ENCODE peak calls at places on chromosomes 6 and 20, in eight cellular contexts. Q is SK-N-SH, S is A549, C is IMR-90, O is HepG2, E is GM12878, W is K562, N is H1. V is an unnamed sample.

GRCh38 chr20:25009218-25010145 is 16.9 kb upstream of the APMAP start:
- DNase-seq in Q (no peak), S (no peak), C (no peak), O (no peak), E (no peak), W (no peak), N (no peak), V (no peak)

GRCh38 chr6:19892250-19892649 is 55.1 kb downstream of the ID4 start:
- DNase-seq in Q (no peak), S (no peak), C (no peak), O (no peak), E (no peak), W (no peak), N (no peak), V (peak)

GRCh38 chr6:134046054-134046453 is 6.4 kb downstream of the SLC2A12 start:
- DNase-seq in Q (no peak), S (no peak), C (no peak), O (no peak), E (no peak), W (no peak), N (no peak), V (no peak)

GRCh38 chr6:1665214-1665613 is 55.5 kb downstream of the FOXC1 start:
- DNase-seq in Q (no peak), S (no peak), C (no peak), O (no peak), E (peak), W (no peak), N (no peak), V (no peak)

GRCh38 chr6:135817035-135817434 is 34.5 kb upstream of the PDE7B start:
- DNase-seq in Q (no peak), S (no peak), C (no peak), O (no peak), E (no peak), W (no peak), N (no peak), V (no peak)

GRCh38 chr20:63505723-63506122 is 6.8 kb upstream of the EEF1A2 start:
- DNase-seq in Q (no peak), S (no peak), C (no peak), O (no peak), E (no peak), W (no peak), N (no peak), V (no peak)

GRCh38 chr20:51660741-51661608 is 107.2 kb downstream of the ATP9A start:
- DNase-seq in Q (peak), S (no peak), C (peak), O (no peak), E (no peak), W (no peak), N (no peak), V (peak)

GRCh38 chr6:35736293-35736894 is 438 bp upstream of the ARMC12 start:
- DNase-seq in Q (peak), S (peak), C (peak), O (peak), E (no peak), W (peak), N (peak), V (no peak)

GRCh38 chr6:123380257-123380656 is 256.5 kb downstream of the TRDN start:
- DNase-seq in Q (peak), S (no peak), C (no peak), O (peak), E (no peak), W (peak), N (no peak), V (no peak)

GRCh38 chr6:123022980-123023379 is 26.9 kb downstream of the CLVS2 start:
- DNase-seq in Q (no peak), S (no peak), C (no peak), O (no peak), E (no peak), W (no peak), N (no peak), V (no peak)

GRCh38 chr6:149335924-149336323 is 18.4 kb downstream of the TAB2 start:
- DNase-seq in Q (no peak), S (no peak), C (peak), O (no peak), E (no peak), W (no peak), N (no peak), V (peak)

GRCh38 chr6:42387336-42387735 is 64.4 kb downstream of the TRERF1 start:
- DNase-seq in Q (no peak), S (no peak), C (no peak), O (no peak), E (no peak), W (no peak), N (no peak), V (no peak)

GRCh38 chr6:73710470-73710869 is 14.5 kb downstream of the CD109 start:
- DNase-seq in Q (no peak), S (no peak), C (peak), O (peak), E (no peak), W (peak), N (no peak), V (peak)

GRCh38 chr20:36277546-36277945 is 28.6 kb upstream of the DLGAP4 start:
- DNase-seq in Q (no peak), S (no peak), C (no peak), O (no peak), E (no peak), W (no peak), N (peak), V (no peak)

GRCh38 chr6:142682985-142683384 is 262.0 kb downstream of the HIVEP2 start:
- DNase-seq in Q (no peak), S (no peak), C (no peak), O (no peak), E (no peak), W (no peak), N (no peak), V (no peak)

GRCh38 chr6:142679907-142680306 is 265.1 kb downstream of the HIVEP2 start:
- DNase-seq in Q (no peak), S (no peak), C (no peak), O (no peak), E (no peak), W (no peak), N (no peak), V (no peak)

GRCh38 chr6:142681099-142681498 is 263.9 kb downstream of the HIVEP2 start:
- DNase-seq in Q (no peak), S (no peak), C (no peak), O (no peak), E (no peak), W (no peak), N (no peak), V (no peak)

GRCh38 chr6:142683688-142684087 is 261.3 kb downstream of the HIVEP2 start:
- DNase-seq in Q (no peak), S (no peak), C (no peak), O (no peak), E (no peak), W (no peak), N (no peak), V (no peak)

GRCh38 chr6:142680308-142680707 is 264.7 kb downstream of the HIVEP2 start:
- DNase-seq in Q (no peak), S (no peak), C (no peak), O (no peak), E (no peak), W (no peak), N (no peak), V (no peak)
- TF ChIP-seq RAD21 in Q (no peak), S (no peak), C (no peak), O (no peak), E (no peak), W (no peak), N (no peak), V (no peak)

GRCh38 chr20:48622421-48622820 is 205.4 kb downstream of the PREX1 start:
- DNase-seq in Q (no peak), S (no peak), C (no peak), O (no peak), E (no peak), W (no peak), N (no peak), V (no peak)
- TF ChIP-seq RAD21 in Q (no peak), S (no peak), C (no peak), O (no peak), E (no peak), W (no peak), N (no peak), V (no peak)

GRCh38 chr6:43874814-43875590 is 105.0 kb downstream of the VEGFA start:
- DNase-seq in Q (no peak), S (no peak), C (no peak), O (no peak), E (no peak), W (no peak), N (no peak), V (no peak)

GRCh38 chr6:43876602-43877001 is 106.6 kb downstream of the VEGFA start:
- DNase-seq in Q (no peak), S (no peak), C (no peak), O (no peak), E (no peak), W (no peak), N (no peak), V (no peak)

GRCh38 chr6:43875849-43876572 is 106.0 kb downstream of the VEGFA start:
- DNase-seq in Q (no peak), S (no peak), C (no peak), O (no peak), E (no peak), W (no peak), N (no peak), V (no peak)

GRCh38 chr6:43871933-43872332 is 101.9 kb downstream of the VEGFA start:
- DNase-seq in Q (no peak), S (no peak), C (no peak), O (no peak), E (no peak), W (no peak), N (no peak), V (no peak)

GRCh38 chr6:43873806-43874714 is 104.0 kb downstream of the VEGFA start:
- DNase-seq in Q (no peak), S (no peak), C (no peak), O (peak), E (no peak), W (no peak), N (no peak), V (no peak)
- TF ChIP-seq RAD21 in Q (no peak), S (no peak), C (no peak), O (no peak), E (no peak), W (no peak), N (no peak), V (no peak)

GRCh38 chr6:71045296-71045695 is 88.4 kb upstream of the B3GAT2 start:
- DNase-seq in Q (no peak), S (no peak), C (no peak), O (no peak), E (no peak), W (no peak), N (no peak), V (no peak)
- TF ChIP-seq RAD21 in Q (no peak), S (no peak), C (no peak), O (no peak), E (no peak), W (no peak), N (no peak), V (no peak)

DNA sequence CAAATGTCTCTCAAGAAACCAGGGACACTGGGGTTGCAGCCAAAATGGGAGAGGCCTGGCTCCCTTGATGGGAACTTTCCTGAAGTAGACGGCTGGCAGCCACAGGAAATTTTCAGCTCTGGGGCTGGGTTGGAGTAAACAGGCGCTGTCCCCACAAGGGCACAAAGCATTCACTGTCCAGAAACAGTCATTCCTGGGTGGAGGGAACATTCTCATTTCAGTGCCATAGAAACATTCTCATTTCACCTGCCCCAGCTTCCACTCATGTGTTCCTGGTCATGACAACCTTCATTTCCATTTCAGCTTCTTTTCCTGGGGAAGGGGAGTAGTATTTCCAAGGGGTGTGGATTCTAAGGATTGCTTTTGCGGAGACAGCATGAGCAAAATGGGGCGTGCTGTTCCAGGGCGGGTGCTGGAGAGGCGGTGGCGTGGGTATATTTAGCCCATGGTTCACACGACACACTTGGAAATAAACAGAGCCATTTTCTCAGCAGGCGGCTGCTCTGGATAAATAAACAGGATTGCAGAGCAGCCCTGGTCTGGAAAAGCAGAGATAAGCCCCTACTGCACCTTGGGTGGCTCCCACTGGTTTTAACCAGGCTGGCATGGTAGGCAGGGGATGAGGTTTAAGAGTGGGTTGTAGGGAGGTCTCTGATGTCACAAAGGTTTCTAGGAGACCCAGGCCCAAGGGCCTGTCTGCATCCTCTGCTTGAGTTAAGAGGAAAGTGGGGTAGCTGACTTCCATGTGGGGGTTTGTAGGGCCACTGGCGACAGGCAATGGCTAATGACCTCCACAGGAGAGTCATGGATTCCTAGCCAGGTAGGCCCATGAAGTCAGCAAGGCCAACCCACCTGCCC is 32.9 kb downstream of the COX4I2 start:
- DNase-seq in Q (no peak), S (no peak), C (peak), O (no peak), E (no peak), W (peak), N (no peak), V (no peak)
- TF ChIP-seq RAD21 in Q (no peak), S (no peak), C (no peak), O (no peak), E (no peak), W (no peak), N (no peak), V (no peak)

GRCh38 chr20:59123677-59124060 is 40.0 kb upstream of the ZNF831 start:
- DNase-seq in Q (no peak), S (no peak), C (no peak), O (no peak), E (no peak), W (no peak), N (no peak), V (no peak)
- TF ChIP-seq RAD21 in Q (no peak), S (no peak), C (no peak), O (no peak), E (no peak), W (no peak), N (no peak), V (no peak)

DNA sequence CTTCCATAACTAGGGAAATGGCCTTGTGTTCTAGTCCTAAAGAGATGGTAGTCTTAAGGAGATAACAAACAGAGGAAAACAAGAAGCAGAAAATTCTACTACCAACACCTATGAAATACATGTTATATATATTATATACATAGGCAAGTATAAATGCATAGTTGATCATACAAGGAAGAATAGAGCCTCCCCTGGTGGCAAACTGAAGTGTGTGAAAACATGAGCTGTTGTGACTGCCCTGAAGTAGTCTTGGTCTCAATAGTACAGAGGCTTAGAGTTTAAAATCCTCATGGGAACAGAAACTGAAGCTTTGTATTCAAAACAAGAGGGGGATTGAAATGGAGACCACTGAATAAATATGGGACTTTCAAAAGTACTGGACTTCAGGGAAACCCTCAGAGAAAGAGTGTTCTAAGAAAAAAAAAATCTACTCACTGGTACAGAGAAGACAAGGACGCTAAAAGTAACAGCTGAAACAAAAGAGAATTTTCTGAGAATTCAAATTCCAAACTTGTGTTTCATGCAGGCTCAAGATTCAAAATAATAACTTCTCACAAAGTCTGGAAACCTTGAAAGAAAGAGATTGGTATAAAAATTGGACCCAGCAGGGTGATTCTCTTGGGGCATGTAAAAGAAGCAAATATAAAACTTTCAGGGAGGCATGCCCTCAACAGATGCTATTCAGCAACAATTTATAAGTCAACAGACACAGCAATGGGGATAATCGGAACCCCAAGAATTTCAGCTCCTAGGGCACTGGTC is 59.7 kb upstream of the SAMD3 start:
- DNase-seq in Q (peak), S (no peak), C (peak), O (peak), E (no peak), W (peak), N (no peak), V (peak)
- TF ChIP-seq RAD21 in Q (peak), S (no peak), C (peak), O (no peak), E (peak), W (peak), N (peak), V (peak)

DNA sequence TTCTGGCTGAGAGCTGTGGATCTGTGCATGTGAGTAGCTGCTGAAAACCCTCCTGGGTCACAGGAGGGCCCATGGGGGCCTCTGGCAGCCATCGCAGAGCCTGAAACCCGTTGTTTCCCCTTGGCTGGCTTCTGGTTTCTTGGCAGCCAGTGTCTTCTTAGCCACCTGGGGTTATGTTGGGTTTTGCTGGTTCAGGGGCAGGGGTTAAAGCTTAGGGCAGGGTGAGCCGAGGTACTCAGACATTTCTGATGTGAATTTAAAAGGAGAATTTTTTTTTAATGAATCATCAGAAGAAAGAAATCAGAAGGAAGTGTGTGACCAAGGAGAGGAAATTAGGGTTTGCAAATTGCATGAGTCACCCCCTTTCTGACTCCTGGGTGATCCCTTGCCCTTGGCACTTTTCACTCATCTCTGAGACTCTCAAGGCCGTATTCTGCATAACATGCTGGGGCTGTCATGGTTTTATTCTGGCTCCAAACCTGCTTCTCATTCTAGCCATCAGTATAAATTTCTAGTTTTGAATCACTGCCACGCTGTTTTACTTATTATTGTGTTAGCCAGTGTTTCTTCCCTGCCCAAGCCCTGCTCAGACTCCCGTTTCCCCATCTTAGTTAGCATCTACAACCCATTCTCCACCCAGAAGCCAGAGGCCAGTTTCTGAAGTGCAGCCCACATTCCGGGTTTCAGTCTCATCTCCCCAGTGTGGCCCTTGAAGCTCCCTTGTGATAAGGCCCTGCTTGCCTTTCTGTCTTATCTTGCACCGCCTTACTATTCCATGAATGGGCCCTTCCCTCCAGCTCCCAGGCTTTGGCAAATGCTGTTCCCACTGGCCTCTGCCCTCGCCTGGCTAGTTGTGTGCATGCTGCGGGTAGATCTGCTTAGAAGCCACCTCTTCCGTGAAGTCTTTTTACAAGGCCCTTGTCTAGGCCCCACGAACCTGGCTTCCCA is 40.9 kb downstream of the TOX2 start:
- DNase-seq in Q (no peak), S (peak), C (peak), O (no peak), E (peak), W (peak), N (no peak), V (peak)
- TF ChIP-seq RAD21 in Q (no peak), S (peak), C (no peak), O (no peak), E (no peak), W (no peak), N (no peak), V (peak)